ENCODE peak calls at places on chromosomes 3 and 15, in eight cellular contexts. J, U, K, I, V, X, D and Y are unnamed samples.

GRCh38 chr3:152496286-152496685 is 227.6 kb downstream of the MBNL1 start:
- DNase-seq in U (peak), X (no peak), D (no peak), K (no peak), V (no peak), I (no peak), J (no peak), Y (no peak)

GRCh38 chr3:27888562-27888961 is 166.4 kb upstream of the EOMES start:
- DNase-seq in D (no peak), U (no peak), I (no peak), X (no peak), V (no peak), K (no peak), J (no peak), Y (no peak)

GRCh38 chr15:59995568-59996349 is 8.4 kb upstream of the FOXB1 start:
- DNase-seq in D (no peak), K (no peak), J (no peak), I (no peak), V (no peak), X (no peak), U (no peak), Y (no peak)

GRCh38 chr15:42123546-42123945 is 29.2 kb upstream of the PLA2G4D start:
- DNase-seq in I (no peak), U (no peak), X (no peak), K (no peak), V (no peak), J (no peak), D (no peak), Y (no peak)

GRCh38 chr3:31132132-31132769 is 237.8 kb upstream of the GADL1 start:
- DNase-seq in J (peak), D (peak), X (no peak), V (peak), U (peak), I (no peak), K (peak), Y (peak)

GRCh38 chr3:57556459-57557087 is 499 bp downstream of the PDE12 start:
- DNase-seq in U (peak), J (peak), X (no peak), I (no peak), V (no peak), D (no peak), K (no peak), Y (no peak)

GRCh38 chr3:14740983-14741382 is 66.0 kb downstream of the C3orf20 start:
- DNase-seq in U (no peak), V (no peak), D (no peak), X (no peak), I (no peak), K (no peak), J (no peak), Y (no peak)

GRCh38 chr15:62656071-62656470 is 386.5 kb upstream of the TPM1 start:
- DNase-seq in J (no peak), D (no peak), K (no peak), X (no peak), V (no peak), U (no peak), I (peak), Y (no peak)

GRCh38 chr3:64084640-64085039 is 61.3 kb upstream of the PSMD6 start:
- DNase-seq in V (peak), U (peak), J (peak), I (no peak), X (no peak), D (no peak), K (peak), Y (peak)

GRCh38 chr3:74332165-74332564 is 282.3 kb downstream of the CNTN3 start:
- DNase-seq in D (no peak), V (no peak), U (no peak), J (no peak), I (no peak), X (no peak), K (no peak), Y (no peak)

GRCh38 chr3:65748326-65748725 is 290.4 kb downstream of the MAGI1 start:
- DNase-seq in I (no peak), J (no peak), D (no peak), V (no peak), K (no peak), U (no peak), X (no peak), Y (no peak)

GRCh38 chr3:37779289-37780152 is 82.2 kb upstream of the CTDSPL start:
- DNase-seq in V (peak), X (no peak), U (peak), J (peak), D (peak), I (no peak), K (peak), Y (peak)

GRCh38 chr15:32718822-32719716 is 1.3 kb downstream of the GREM1 start:
- DNase-seq in X (no peak), V (no peak), I (no peak), J (peak), U (no peak), D (no peak), K (no peak), Y (no peak)

GRCh38 chr3:170037463-170038433 is at the start of gene GPR160:
- DNase-seq in U (peak), D (no peak), K (no peak), I (no peak), J (peak), V (peak), X (peak), Y (no peak)

GRCh38 chr3:43316783-43317460 is 30.6 kb downstream of the SNRK start:
- DNase-seq in V (no peak), D (no peak), I (no peak), X (no peak), U (no peak), J (no peak), K (peak), Y (no peak)

GRCh38 chr15:79886119-79886518 is 10.7 kb downstream of the MTHFS start:
- DNase-seq in J (no peak), D (no peak), X (no peak), I (no peak), U (no peak), V (no peak), K (no peak), Y (no peak)

GRCh38 chr15:77753238-77753873 is 120.6 kb upstream of the LINGO1 start:
- DNase-seq in K (no peak), J (no peak), V (no peak), I (no peak), X (no peak), U (peak), D (no peak), Y (no peak)

GRCh38 chr3:18295171-18295920 is 129.8 kb downstream of the SATB1 start:
- DNase-seq in X (peak), V (peak), K (no peak), I (no peak), D (peak), U (peak), J (peak), Y (peak)

GRCh38 chr3:141795719-141796435 is 32.7 kb downstream of the GRK7 start:
- DNase-seq in V (no peak), U (peak), J (no peak), K (no peak), X (peak), D (peak), I (no peak), Y (peak)

GRCh38 chr3:127162947-127163645 is 29.8 kb upstream of the PRR23E start:
- DNase-seq in U (no peak), J (no peak), V (no peak), I (no peak), K (no peak), X (no peak), D (no peak), Y (no peak)

GRCh38 chr3:186915808-186916796 is 14.2 kb upstream of the ST6GAL1 start:
- DNase-seq in V (no peak), J (no peak), X (no peak), D (no peak), K (no peak), U (no peak), I (no peak), Y (no peak)

GRCh38 chr3:185420762-185421161 is 57.8 kb downstream of the MAP3K13 start:
- DNase-seq in J (no peak), I (peak), K (no peak), V (no peak), U (peak), D (no peak), X (peak), Y (no peak)

GRCh38 chr15:89898628-89899302 is 5.0 kb upstream of the AP3S2 start:
- DNase-seq in J (peak), D (no peak), I (no peak), K (no peak), U (peak), V (peak), X (no peak), Y (no peak)

GRCh38 chr3:5092018-5092417 is 30.1 kb upstream of the ARL8B start:
- DNase-seq in U (no peak), K (no peak), D (no peak), J (no peak), X (no peak), I (no peak), V (no peak), Y (no peak)

GRCh38 chr3:23004971-23005370 is 198.2 kb upstream of the UBE2E2 start:
- DNase-seq in I (no peak), D (no peak), K (peak), V (no peak), U (peak), X (no peak), J (peak), Y (peak)

GRCh38 chr3:193391902-193392301 is 13.3 kb upstream of the ATP13A5 start:
- DNase-seq in D (no peak), U (no peak), X (no peak), V (no peak), I (no peak), K (no peak), J (no peak), Y (peak)

GRCh38 chr3:38016410-38016809 is 13.0 kb downstream of the PLCD1 start:
- DNase-seq in J (no peak), D (no peak), V (no peak), K (no peak), U (no peak), X (no peak), I (no peak), Y (no peak)

GRCh38 chr15:45112592-45113379 is 1.2 kb downstream of the DUOX2 start:
- DNase-seq in V (no peak), D (no peak), I (no peak), K (no peak), J (peak), U (no peak), X (no peak), Y (no peak)

GRCh38 chr3:51677358-51677757 is 6.3 kb downstream of the TEX264 start:
- DNase-seq in V (no peak), I (no peak), K (no peak), D (no peak), X (no peak), U (no peak), J (no peak), Y (no peak)

GRCh38 chr3:51675201-51675611 is 4.2 kb downstream of the TEX264 start:
- DNase-seq in X (no peak), D (peak), I (no peak), V (no peak), U (peak), K (no peak), J (no peak), Y (peak)

GRCh38 chr3:51673802-51674654 is 3.0 kb downstream of the TEX264 start:
- DNase-seq in I (no peak), X (no peak), U (no peak), D (no peak), V (no peak), J (no peak), K (no peak), Y (no peak)

GRCh38 chr3:51678186-51678585 is 7.1 kb downstream of the TEX264 start:
- DNase-seq in I (no peak), V (no peak), K (no peak), X (no peak), D (no peak), J (no peak), U (no peak), Y (no peak)

DNA sequence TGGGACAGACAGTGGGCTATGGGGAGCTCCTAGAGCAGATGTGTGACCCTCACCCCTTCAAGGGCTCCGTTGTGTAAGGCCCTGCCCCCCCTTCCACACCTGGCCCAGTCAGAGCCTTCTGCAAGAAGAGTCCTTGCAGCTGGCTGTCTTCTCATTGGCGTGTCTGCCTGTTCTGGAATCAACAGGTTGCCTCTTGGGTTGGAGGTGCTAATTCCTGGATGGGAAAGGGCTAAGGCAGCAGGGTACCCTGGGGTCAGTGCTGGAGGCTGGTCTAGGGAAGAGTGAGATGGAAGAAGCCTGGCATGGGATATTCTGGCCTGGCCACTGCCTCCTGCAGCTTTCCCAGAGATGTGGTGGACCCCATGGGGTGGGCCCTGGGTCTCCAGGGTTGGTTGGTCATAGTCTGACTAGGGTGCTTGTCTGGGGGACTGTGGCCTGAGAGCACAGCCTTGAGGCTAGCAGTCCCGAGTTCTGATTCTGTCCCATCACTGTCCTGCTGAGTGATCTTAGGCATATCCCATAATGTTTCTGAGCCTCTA is 5.1 kb downstream of the TEX264 start:
- DNase-seq in D (no peak), U (no peak), J (no peak), K (no peak), V (no peak), I (no peak), X (no peak), Y (no peak)
- TF ChIP-seq CTCF in D (no peak), U (no peak), J (no peak), K (no peak), V (no peak), I (no peak), X (no peak), Y (no peak)

DNA sequence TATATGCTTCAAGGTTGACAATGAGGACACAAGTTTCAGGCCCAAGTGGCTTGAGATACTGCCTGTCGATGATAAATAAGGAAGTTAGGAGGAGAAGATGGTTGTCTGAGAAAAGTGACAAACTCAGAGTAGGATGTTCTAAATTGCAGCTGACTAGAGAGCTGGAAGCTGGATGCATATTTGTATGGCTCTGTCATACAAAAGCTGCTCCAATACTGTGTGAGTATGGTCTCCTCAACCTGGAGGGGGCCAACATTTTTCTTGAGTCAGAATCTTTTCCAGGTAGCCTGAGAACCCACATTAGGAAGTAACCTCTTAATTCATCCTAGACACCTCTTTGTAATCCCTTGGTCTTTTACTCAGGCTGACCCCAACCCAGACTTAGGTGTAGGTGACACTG is 28.4 kb upstream of the TPRG1 start:
- DNase-seq in U (no peak), I (no peak), K (no peak), X (no peak), V (no peak), J (no peak), D (no peak), Y (no peak)
- H3K4me3 ChIP-seq in U (no peak), I (no peak), K (no peak), X (no peak), V (no peak), J (no peak), D (no peak), Y (no peak)

DNA sequence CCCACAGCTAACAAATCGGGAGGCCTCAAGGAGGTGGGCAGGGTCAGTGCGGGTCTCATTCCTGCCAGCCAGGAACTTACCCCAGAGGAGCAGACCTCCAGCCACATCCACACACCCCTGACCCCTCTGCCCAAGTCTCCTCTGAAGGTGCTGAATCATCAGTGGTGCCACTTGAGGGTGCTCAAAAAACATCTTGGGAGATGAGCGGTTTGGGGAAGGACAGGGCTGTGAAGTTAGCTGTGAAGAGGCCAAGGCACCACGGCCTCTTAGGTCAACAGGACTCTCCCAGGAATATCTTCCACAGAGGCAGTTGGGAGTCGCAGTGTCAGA is 1.2 kb downstream of the DAPK2 start:
- DNase-seq in J (no peak), K (no peak), V (no peak), X (no peak), D (no peak), I (no peak), U (no peak), Y (no peak)
- TF ChIP-seq CTCF in J (no peak), K (no peak), V (no peak), X (no peak), D (no peak), I (no peak), U (no peak), Y (no peak)

DNA sequence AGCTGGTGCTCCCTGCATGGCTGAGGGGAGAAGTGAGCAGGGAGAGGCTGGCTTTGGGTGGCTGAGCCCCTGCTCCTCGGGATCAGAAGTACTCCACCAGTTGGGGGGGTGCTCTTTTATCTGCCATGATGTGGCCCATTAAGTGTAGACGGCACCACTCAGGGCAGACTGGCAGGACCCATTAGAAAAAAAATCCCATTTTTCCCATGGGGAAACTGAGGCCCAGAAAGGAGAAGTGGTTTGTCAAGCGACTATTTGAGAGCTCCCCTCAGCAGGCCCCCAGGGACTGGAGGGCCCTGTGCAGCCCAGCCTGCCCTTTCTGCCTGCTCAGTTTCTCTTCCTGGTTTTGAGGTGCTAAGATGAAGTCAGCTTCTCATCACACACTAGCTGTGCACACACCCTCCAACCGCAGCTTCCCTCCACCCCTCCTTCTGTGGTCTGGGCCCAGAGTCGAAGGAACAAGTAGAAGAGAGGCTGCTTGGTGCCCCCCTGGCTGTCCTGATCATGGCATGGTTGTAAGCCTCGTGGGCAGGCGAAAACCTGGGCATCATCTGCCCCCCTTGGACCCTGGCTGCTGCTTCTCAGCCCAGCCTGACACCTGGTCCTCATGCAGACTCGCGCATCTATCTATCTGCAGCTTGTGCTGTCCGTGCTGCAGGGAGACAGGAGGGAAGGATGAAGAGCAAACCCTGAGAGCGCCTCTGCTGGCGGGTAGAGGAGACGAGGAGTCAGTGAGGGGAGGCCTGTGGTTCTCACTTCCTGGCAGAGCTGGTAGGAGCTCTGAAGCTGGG is 5.6 kb downstream of the CSK start:
- DNase-seq in I (no peak), X (peak), V (no peak), D (no peak), K (peak), U (peak), J (peak), Y (no peak)
- H3K4me3 ChIP-seq in I (no peak), X (no peak), V (no peak), D (no peak), K (no peak), U (no peak), J (no peak), Y (no peak)

DNA sequence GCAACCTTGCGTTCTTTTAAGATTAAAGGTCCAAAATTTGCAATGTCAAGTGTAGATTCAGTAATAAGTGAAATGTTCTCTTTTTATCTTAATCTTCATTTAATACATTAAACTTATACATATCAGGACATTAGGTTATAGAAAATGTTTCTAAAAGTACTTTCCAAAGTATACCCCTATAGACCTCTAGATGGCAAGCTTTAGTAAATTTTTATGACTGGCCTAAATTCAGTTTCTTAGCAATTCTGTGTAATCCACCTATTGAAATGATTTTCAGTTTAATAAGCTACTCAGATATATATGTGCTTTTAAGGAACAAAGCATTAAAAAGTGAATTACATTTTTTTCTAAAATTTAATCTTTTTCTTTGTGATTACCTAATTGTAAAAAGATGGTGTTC is 342.2 kb downstream of the GBE1 start:
- DNase-seq in J (peak), I (no peak), X (no peak), U (peak), D (no peak), V (no peak), K (no peak), Y (no peak)
- TF ChIP-seq CTCF in J (peak), I (peak), X (no peak), U (peak), D (peak), V (peak), K (peak), Y (peak)